ENCODE peak calls at places on chromosomes 16 and 17, in seven cellular contexts. K, P, D, X, B, A and W are unnamed samples.
A peak's percentile ranks its signal among the peaks of the same experiment; 100 is the strongest.

GRCh38 chr17:76570457-76570856 is 15.2 kb downstream of the ST6GALNAC2 start:
- DNase-seq in K (no peak), P (no peak), D (no peak), X (no peak), B (no peak), A (no peak), W (no peak)

GRCh38 chr17:27345141-27345904 is 51.4 kb downstream of the WSB1 start:
- DNase-seq in K (no peak), P (no peak), D (peak; percentile 59), X (no peak), B (peak; percentile 98), A (no peak), W (no peak)

GRCh38 chr17:45190503-45191282 is 29.0 kb downstream of the HEXIM2 start:
- DNase-seq in K (no peak), P (no peak), D (no peak), X (no peak), B (no peak), A (no peak), W (no peak)

GRCh38 chr17:44069974-44070454 is 521 bp upstream of the G6PC3 start:
- DNase-seq in K (no peak), P (no peak), D (peak; percentile 11), X (no peak), B (peak; percentile 60), A (no peak), W (no peak)

GRCh38 chr16:57823836-57824235 is 21.5 kb upstream of the KIFC3 start:
- DNase-seq in K (no peak), P (no peak), D (no peak), X (no peak), B (no peak), A (peak; percentile 43), W (no peak)

GRCh38 chr17:69761011-69761410 is 314.0 kb upstream of the KCNJ16 start:
- DNase-seq in K (no peak), P (no peak), D (no peak), X (no peak), B (no peak), A (no peak), W (no peak)

GRCh38 chr16:89038221-89038721 is 55.4 kb upstream of the ACSF3 start:
- DNase-seq in K (no peak), P (no peak), D (no peak), X (no peak), B (no peak), A (no peak), W (no peak)

GRCh38 chr17:79739148-79740062 is 8.7 kb downstream of the ENPP7 start:
- DNase-seq in K (no peak), P (no peak), D (no peak), X (no peak), B (no peak), A (peak; percentile 61), W (no peak)

GRCh38 chr16:84970447-84971127 is 40.7 kb downstream of the ZDHHC7 start:
- DNase-seq in K (peak; percentile 92), P (no peak), D (peak; percentile 78), X (peak; percentile 70), B (peak; percentile 91), A (peak; percentile 73), W (peak; percentile 86)

GRCh38 chr17:61806941-61807340 is 56.4 kb downstream of the BRIP1 start:
- DNase-seq in K (no peak), P (no peak), D (no peak), X (no peak), B (no peak), A (no peak), W (no peak)

GRCh38 chr16:55703003-55704001 is 47.5 kb downstream of the SLC6A2 start:
- DNase-seq in K (no peak), P (no peak), D (peak; percentile 86), X (peak; percentile 74), B (peak; percentile 82), A (peak; percentile 61), W (no peak)

GRCh38 chr16:70788668-70789161 is 12.2 kb downstream of the VAC14 start:
- DNase-seq in K (no peak), P (no peak), D (peak; percentile 24), X (no peak), B (no peak), A (no peak), W (no peak)

GRCh38 chr17:40326014-40326831 is 17.2 kb downstream of the RARA start:
- DNase-seq in K (no peak), P (no peak), D (no peak), X (no peak), B (no peak), A (no peak), W (peak; percentile 37)

GRCh38 chr16:75733305-75734141 is 7.2 kb upstream of the CPHXL start:
- DNase-seq in K (no peak), P (peak; percentile 27), D (peak; percentile 37), X (peak; percentile 21), B (no peak), A (peak; percentile 3), W (peak; percentile 50)

GRCh38 chr16:72099377-72099818 is 5.8 kb downstream of the DHX38 start:
- DNase-seq in K (no peak), P (no peak), D (peak; percentile 72), X (peak; percentile 57), B (peak; percentile 82), A (peak; percentile 63), W (no peak)

GRCh38 chr17:73362697-73363096 is 50.9 kb upstream of the CDC42EP4 start:
- DNase-seq in K (no peak), P (no peak), D (no peak), X (no peak), B (peak; percentile 69), A (no peak), W (no peak)

GRCh38 chr17:67944035-67944434 is 52.2 kb downstream of the C17orf58 start:
- DNase-seq in K (no peak), P (no peak), D (no peak), X (no peak), B (no peak), A (no peak), W (no peak)

GRCh38 chr16:2785101-2785991 is 2.0 kb downstream of the PRSS33 start:
- DNase-seq in K (peak; percentile 74), P (no peak), D (no peak), X (no peak), B (peak; percentile 56), A (no peak), W (no peak)

GRCh38 chr16:86517652-86518258 is 7.4 kb downstream of the FOXF1 start:
- DNase-seq in K (no peak), P (no peak), D (peak; percentile 73), X (peak; percentile 37), B (peak; percentile 80), A (peak; percentile 44), W (peak; percentile 65)

GRCh38 chr16:58494981-58495860 is 4.7 kb upstream of the NDRG4 start:
- DNase-seq in K (peak; percentile 48), P (peak; percentile 75), D (peak; percentile 99), X (peak; percentile 88), B (peak; percentile 99), A (peak; percentile 85), W (peak; percentile 36)

GRCh38 chr17:75271955-75272847 is 1.2 kb upstream of the MIF4GD start:
- DNase-seq in K (no peak), P (no peak), D (peak; percentile 49), X (no peak), B (no peak), A (peak; percentile 42), W (no peak)

GRCh38 chr17:39551879-39552278 is 55.8 kb downstream of the NEUROD2 start:
- DNase-seq in K (no peak), P (no peak), D (no peak), X (no peak), B (no peak), A (no peak), W (no peak)

GRCh38 chr17:1498869-1499268 is 6.4 kb upstream of the MYO1C start:
- DNase-seq in K (no peak), P (peak; percentile 40), D (peak; percentile 56), X (no peak), B (no peak), A (no peak), W (no peak)

GRCh38 chr16:81558444-81559175 is 114.0 kb downstream of the CMIP start:
- DNase-seq in K (peak; percentile 82), P (no peak), D (no peak), X (no peak), B (peak; percentile 61), A (no peak), W (no peak)

GRCh38 chr16:51592013-51592501 is 441.0 kb upstream of the SALL1 start:
- DNase-seq in K (no peak), P (no peak), D (no peak), X (no peak), B (peak; percentile 11), A (no peak), W (no peak)
- H3K4me3 ChIP-seq in K (no peak overlapping the region), P (no peak overlapping the region), D (no peak overlapping the region), X (no peak overlapping the region), B (no peak overlapping the region), A (no peak overlapping the region), W (no peak overlapping the region)

DNA sequence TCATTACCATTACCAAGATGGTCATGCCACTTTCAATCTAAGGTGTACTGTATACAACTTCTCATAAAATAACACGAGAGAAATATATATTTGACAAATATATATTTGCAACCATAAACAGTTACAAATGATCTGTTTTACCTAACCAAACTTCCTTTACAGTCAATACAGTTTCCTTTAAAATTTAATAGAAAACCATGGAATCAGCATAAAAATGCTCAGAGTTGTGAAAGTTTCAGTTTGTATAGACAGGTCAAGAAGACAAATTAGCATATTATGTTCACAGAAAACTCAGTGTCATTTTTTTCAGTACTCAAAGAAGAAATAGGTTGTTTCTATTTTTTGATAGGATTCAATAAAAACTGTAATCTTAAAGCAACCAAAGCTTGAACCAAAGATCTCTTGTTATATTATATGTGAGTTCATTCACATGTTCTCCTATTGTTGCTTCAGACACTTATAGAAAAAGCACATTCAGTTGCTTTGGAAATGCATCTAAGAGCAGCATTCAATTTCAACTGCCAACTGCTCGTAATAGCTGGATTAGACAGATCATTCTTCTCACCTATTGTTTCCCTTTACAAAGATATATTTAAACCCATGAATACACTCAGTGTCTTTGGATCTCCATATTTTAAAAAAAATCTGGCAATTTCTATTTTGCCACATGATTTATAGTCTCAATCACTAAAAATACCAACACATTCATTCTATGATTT is 15.1 kb downstream of the SSH2 start:
- DNase-seq in K (no peak), P (no peak), D (no peak), X (no peak), B (no peak), A (no peak), W (no peak)
- TF ChIP-seq CTCF in K (no peak), P (no peak), D (no peak), X (no peak), B (no peak), A (no peak), W (no peak)

GRCh38 chr17:36722121-36722902 is 120.9 kb downstream of the MRM1 start:
- DNase-seq in K (peak; percentile 83), P (no peak), D (peak; percentile 17), X (no peak), B (peak; percentile 64), A (peak; percentile 33), W (peak; percentile 80)
- H3K4me3 ChIP-seq in K (peak overlapping the region; percentile 51), P (peak overlapping the region; percentile 32), D (peak overlapping the region; percentile 43), X (peak overlapping the region; percentile 53), B (peak overlapping the region; percentile 61), A (peak overlapping the region; percentile 58), W (peak overlapping the region; percentile 53)

DNA sequence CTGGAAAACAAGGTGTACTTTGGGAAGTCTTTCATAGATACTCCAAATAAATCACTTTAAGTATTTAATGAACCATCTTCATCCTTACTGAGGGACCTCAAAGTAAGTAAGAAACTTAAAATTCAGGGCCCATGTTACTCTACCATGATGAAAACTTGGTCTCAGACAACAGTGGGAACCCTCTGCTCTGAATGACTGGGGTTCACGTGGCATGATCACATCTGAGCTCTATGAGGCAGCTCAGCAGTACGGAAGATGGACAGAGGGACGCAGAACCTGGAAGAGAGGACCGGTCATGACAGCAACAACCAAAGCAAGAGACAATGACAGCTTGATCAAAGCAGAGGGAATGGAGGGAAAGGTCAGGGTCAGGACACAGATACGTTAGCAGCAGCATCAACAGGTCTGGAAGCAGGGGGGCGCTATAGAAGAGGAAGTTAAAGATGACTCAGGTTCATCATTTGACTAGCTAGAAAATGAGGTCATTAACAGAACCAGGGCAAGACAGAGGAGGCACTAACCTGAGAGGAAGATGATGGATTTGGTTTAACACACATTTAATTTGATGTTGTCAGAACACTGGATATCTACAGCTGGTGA is 9.5 kb downstream of the XPO6 start:
- DNase-seq in K (no peak), P (no peak), D (no peak), X (no peak), B (peak; percentile 68), A (no peak), W (no peak)
- TF ChIP-seq CTCF in K (peak; percentile 6), P (no peak), D (no peak), X (no peak), B (peak; percentile 49), A (peak; percentile 23), W (no peak)